ENCODE peak calls at places on chromosomes 11 and 22, in five cellular contexts. W, H, T, Z and L are unnamed samples. For H3K4me1, the result is how much of the 10 kb centered on the place peaks cover.

GRCh38 chr11:92955900-92956299 is 13.6 kb upstream of the MTNR1B start:
- DNase-seq in Z (no peak), T (no peak), H (no peak), W (no peak), L (no peak)

GRCh38 chr11:46686886-46687810 is 13.3 kb downstream of the ARHGAP1 start:
- DNase-seq in W (no peak), H (no peak), T (no peak), Z (no peak), L (no peak)

GRCh38 chr11:55357560-55358184 is 10.1 kb upstream of the OR4A15 start:
- DNase-seq in W (no peak), Z (no peak), H (no peak), T (no peak), L (no peak)

GRCh38 chr22:42520663-42521546 is 1.3 kb upstream of the RRP7A start:
- DNase-seq in W (peak), T (no peak), H (no peak), Z (no peak), L (peak)

GRCh38 chr22:49027122-49027670 is 800.5 kb downstream of the BRD1 start:
- DNase-seq in Z (no peak), W (no peak), T (no peak), H (no peak), L (no peak)

GRCh38 chr11:84721561-84721961 is 905.6 kb downstream of the DLG2 start:
- DNase-seq in W (no peak), H (no peak), T (no peak), Z (no peak), L (no peak)

GRCh38 chr11:14380947-14381555 is 22.1 kb upstream of the RRAS2 start:
- DNase-seq in T (peak), H (peak), Z (peak), W (peak), L (peak)

GRCh38 chr11:73416711-73417265 is 40.6 kb downstream of the RELT start:
- DNase-seq in Z (no peak), T (no peak), H (no peak), W (no peak), L (no peak)

GRCh38 chr11:111399187-111400031 is 20.3 kb upstream of the POU2AF1 start:
- DNase-seq in H (no peak), W (peak), Z (no peak), T (no peak), L (no peak)

GRCh38 chr22:43007519-43008102 is 7.3 kb downstream of the PACSIN2 start:
- DNase-seq in W (peak), Z (no peak), H (no peak), T (no peak), L (peak)

GRCh38 chr11:9276571-9276970 is 11.4 kb upstream of the DENND5A start:
- DNase-seq in T (no peak), H (no peak), Z (no peak), W (no peak), L (no peak)

GRCh38 chr11:47566166-47566546 is 757 bp downstream of the PTPMT1 start:
- DNase-seq in T (no peak), H (no peak), Z (no peak), W (no peak), L (peak)

GRCh38 chr22:23029521-23030228 is 40.6 kb upstream of the GNAZ start:
- DNase-seq in H (no peak), Z (no peak), W (no peak), T (no peak), L (no peak)

GRCh38 chr22:35601743-35602633 is 15.1 kb downstream of the MB start:
- DNase-seq in T (no peak), W (no peak), Z (no peak), H (no peak), L (no peak)

GRCh38 chr11:73327812-73328364 is 19.8 kb downstream of the ARHGEF17 start:
- DNase-seq in T (no peak), H (no peak), W (no peak), Z (no peak), L (no peak)

GRCh38 chr11:7592706-7593105 is 78.9 kb downstream of the PPFIBP2 start:
- DNase-seq in Z (no peak), W (no peak), T (no peak), H (no peak), L (peak)

DNA sequence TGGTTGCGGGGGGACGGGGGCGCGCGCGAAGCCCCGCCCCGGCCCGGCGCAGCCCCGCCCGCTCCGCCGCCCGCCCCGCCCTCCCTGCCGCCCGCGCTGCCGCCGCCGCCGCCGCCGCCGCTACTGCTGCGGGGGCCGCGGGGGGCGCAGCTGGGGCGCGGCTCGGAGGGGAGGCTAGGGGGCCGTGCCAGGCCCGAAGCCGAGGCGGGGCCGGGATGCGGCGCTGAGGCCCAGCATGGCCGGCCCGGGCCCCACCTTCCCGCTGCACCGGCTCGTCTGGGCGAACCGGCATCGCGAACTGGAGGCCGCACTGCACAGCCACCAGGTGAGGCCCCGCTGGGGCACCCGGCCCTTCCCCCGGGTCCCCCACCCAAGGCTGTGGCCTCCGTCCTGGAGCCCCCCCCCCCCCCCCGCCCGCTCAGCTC is at the start of gene ANKRD13D:
- DNase-seq in H (no peak), W (no peak), Z (no peak), T (no peak), L (peak)
- H3K4me1 ChIP-seq in H (under half), W (under half), Z (under half), T (half or more), L (half or more)

GRCh38 chr11:117875397-117876048 is 935 bp downstream of the FXYD6 start:
- DNase-seq in T (no peak), W (no peak), Z (no peak), H (no peak), L (no peak)
- H3K4me3 ChIP-seq in T (peak), W (no peak), Z (peak), H (peak), L (peak)

GRCh38 chr22:44362249-44363040 is 49.7 kb upstream of the SHISAL1 start:
- DNase-seq in W (no peak), T (no peak), Z (peak), H (no peak), L (no peak)

GRCh38 chr22:44364750-44365118 is 52.0 kb upstream of the SHISAL1 start:
- DNase-seq in H (no peak), T (no peak), W (no peak), Z (peak), L (no peak)

GRCh38 chr22:44363980-44364749 is 51.4 kb upstream of the SHISAL1 start:
- DNase-seq in H (no peak), Z (no peak), T (no peak), W (no peak), L (no peak)

GRCh38 chr22:44361391-44362126 is 48.8 kb upstream of the SHISAL1 start:
- DNase-seq in W (no peak), H (no peak), T (no peak), Z (peak), L (no peak)

DNA sequence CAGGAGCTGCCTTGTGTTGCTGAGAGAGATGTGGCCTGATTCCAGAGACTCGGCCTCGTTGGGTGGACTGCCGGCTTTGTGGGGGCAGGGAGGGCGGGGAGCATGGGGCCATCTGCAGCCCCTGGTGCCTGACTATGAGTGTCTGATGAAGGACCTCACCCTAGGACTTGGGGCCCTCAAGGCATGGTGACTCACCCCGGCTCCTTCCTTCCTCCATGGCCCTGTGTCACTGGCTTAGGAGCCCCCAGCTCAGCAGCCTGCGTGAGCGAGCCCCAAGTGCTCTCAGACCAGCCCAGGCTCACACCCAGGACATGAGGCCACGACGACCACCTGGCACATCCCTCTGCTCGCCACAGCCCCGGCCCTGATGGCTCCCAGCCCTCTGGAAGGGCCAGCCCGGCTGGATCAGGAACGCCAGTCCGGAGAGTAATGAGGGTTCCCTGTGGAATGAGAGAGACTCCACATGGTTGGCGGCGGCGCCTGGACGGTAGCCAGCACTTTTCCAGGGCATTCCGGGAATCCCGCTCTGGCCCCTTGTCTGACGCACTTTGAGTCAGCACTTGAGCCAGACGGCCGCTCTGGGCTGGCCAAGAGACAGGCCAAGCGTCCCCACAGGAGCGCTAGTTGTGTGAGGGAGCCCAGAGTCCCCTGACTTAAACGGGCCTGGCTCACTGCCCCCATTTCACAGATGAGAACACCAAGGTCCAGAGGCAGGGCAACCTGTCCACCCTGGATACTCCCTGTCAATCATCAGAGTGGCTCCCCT is 50.6 kb upstream of the SHISAL1 start:
- DNase-seq in Z (peak), W (peak), H (peak), T (peak), L (peak)
- TF ChIP-seq EP300 in Z (peak), W (no peak), H (no peak), T (peak), L (peak)

GRCh38 chr11:114163830-114164401 is 104.4 kb downstream of the ZBTB16 start:
- DNase-seq in T (no peak), W (no peak), Z (no peak), H (no peak), L (no peak)
- H3K4me1 ChIP-seq in T (half or more), W (under half), Z (half or more), H (under half), L (half or more)

GRCh38 chr11:70740475-70740825 is 342.1 kb downstream of the CTTN start:
- DNase-seq in T (no peak), H (no peak), Z (no peak), W (no peak), L (no peak)
- H3K4me3 ChIP-seq in T (no peak), H (no peak), Z (no peak), W (no peak), L (no peak)

DNA sequence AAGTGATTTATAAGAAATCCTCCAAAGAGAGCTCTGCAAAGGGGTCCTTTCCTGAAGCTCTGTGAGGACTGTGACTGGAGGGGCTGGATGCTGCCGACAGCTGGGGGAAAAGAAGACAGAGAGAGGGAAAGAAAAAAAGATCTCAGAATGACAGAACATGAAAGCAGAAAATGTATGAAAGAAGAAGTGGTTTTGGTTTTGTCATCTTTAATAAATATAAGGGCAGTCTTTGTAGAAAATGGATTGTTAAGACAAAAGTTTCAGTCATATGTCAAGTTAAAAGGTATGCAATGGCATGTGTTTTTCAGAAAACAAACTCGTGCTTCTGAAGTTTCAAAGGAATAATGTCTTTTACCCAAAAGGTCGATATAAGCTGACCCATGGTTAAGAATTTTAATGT is 105.5 kb downstream of the CCDC83 start:
- DNase-seq in H (no peak), T (no peak), W (no peak), Z (no peak), L (no peak)
- TF ChIP-seq EP300 in H (no peak), T (no peak), W (no peak), Z (no peak), L (no peak)

GRCh38 chr22:25750569-25751173 is 8.7 kb downstream of the MYO18B start:
- DNase-seq in T (no peak), W (no peak), Z (no peak), H (no peak), L (no peak)
- H3K4me1 ChIP-seq in T (under half), W (under half), Z (under half), H (under half), L (under half)

GRCh38 chr11:122690292-122690691 is 34.8 kb downstream of the UBASH3B start:
- DNase-seq in T (no peak), W (no peak), Z (no peak), H (no peak), L (no peak)
- H3K4me3 ChIP-seq in T (no peak), W (no peak), Z (no peak), H (no peak), L (no peak)